ENCODE peak calls at places on chromosome 10, in seven cellular contexts. T is suprapubic skin; W is CD8-positive, alpha-beta memory T cell; L is colonic mucosa; H is adrenal gland; Z is kidney; J is AG04450. B is an unnamed sample.
A peak's percentile ranks its signal among the peaks of the same experiment; 100 is the strongest.

GRCh38 chr10:3467052-3467906 is 294.7 kb upstream of the PITRM1 start:
- DNase-seq in T (peak; percentile 96), W (no peak), L (peak; percentile 68), H (peak; percentile 80), Z (peak; percentile 89), J (peak; percentile 91), B (peak; percentile 56)

GRCh38 chr10:1461016-1461415 is 276.3 kb downstream of the ADARB2 start:
- DNase-seq in T (no peak), W (no peak), L (no peak), H (no peak), Z (no peak), J (no peak), B (no peak)

GRCh38 chr10:28496481-28496961 is 36.4 kb upstream of the WAC start:
- DNase-seq in T (no peak), W (no peak), L (no peak), H (no peak), Z (no peak), J (no peak), B (no peak)

GRCh38 chr10:25493122-25493893 is 318.5 kb downstream of the GPR158 start:
- DNase-seq in T (no peak), W (no peak), L (no peak), H (peak; percentile 60), Z (no peak), J (no peak), B (peak; percentile 22)

GRCh38 chr10:90865400-90865799 is 6.4 kb upstream of the RPP30 start:
- DNase-seq in T (no peak), W (no peak), L (no peak), H (no peak), Z (no peak), J (no peak), B (no peak)

GRCh38 chr10:33026422-33026821 is 68.4 kb upstream of the ITGB1 start:
- DNase-seq in T (no peak), W (no peak), L (no peak), H (no peak), Z (no peak), J (no peak), B (no peak)

GRCh38 chr10:45592926-45593325 is 79.6 kb downstream of the ZFAND4 start:
- DNase-seq in T (no peak), W (no peak), L (no peak), H (no peak), Z (no peak), J (no peak), B (no peak)

GRCh38 chr10:59648711-59649201 is 60.9 kb downstream of the SLC16A9 start:
- DNase-seq in T (no peak), W (no peak), L (no peak), H (no peak), Z (no peak), J (no peak), B (no peak)

GRCh38 chr10:105150486-105150885 is 509.4 kb downstream of the SORCS3 start:
- DNase-seq in T (no peak), W (no peak), L (no peak), H (no peak), Z (no peak), J (no peak), B (no peak)

GRCh38 chr10:51649064-51649463 is 50.3 kb downstream of the CSTF2T start:
- DNase-seq in T (no peak), W (no peak), L (no peak), H (no peak), Z (no peak), J (no peak), B (no peak)

GRCh38 chr10:118046491-118047362 is at the start of gene RAB11FIP2:
- DNase-seq in T (peak; percentile 98), W (peak; percentile 93), L (peak; percentile 97), H (peak; percentile 98), Z (peak; percentile 99), J (peak; percentile 63), B (peak; percentile 98)

GRCh38 chr10:122591736-122592135 is 31.2 kb downstream of the DMBT1 start:
- DNase-seq in T (no peak), W (no peak), L (no peak), H (no peak), Z (no peak), J (no peak), B (no peak)

GRCh38 chr10:12941966-12942365 is 59.5 kb downstream of the CCDC3 start:
- DNase-seq in T (no peak), W (no peak), L (no peak), H (no peak), Z (no peak), J (no peak), B (no peak)

GRCh38 chr10:67211680-67212079 is 285.8 kb downstream of the LRRTM3 start:
- DNase-seq in T (no peak), W (no peak), L (no peak), H (no peak), Z (no peak), J (no peak), B (no peak)

GRCh38 chr10:79381804-79382221 is 34.5 kb downstream of the PPIF start:
- DNase-seq in T (peak; percentile 84), W (no peak), L (peak; percentile 54), H (peak; percentile 71), Z (peak; percentile 85), J (peak; percentile 60), B (peak; percentile 89)

GRCh38 chr10:114266521-114266920 is 27.5 kb downstream of the VWA2 start:
- DNase-seq in T (no peak), W (no peak), L (no peak), H (peak; percentile 89), Z (peak; percentile 10), J (no peak), B (no peak)

GRCh38 chr10:49282306-49282705 is 16.7 kb upstream of the C10orf71 start:
- DNase-seq in T (no peak), W (no peak), L (no peak), H (no peak), Z (no peak), J (no peak), B (no peak)

GRCh38 chr10:108393111-108393510 is 1228.6 kb upstream of the SORCS1 start:
- DNase-seq in T (no peak), W (no peak), L (no peak), H (no peak), Z (no peak), J (no peak), B (no peak)

GRCh38 chr10:103692421-103693069 is 162.8 kb downstream of the SH3PXD2A start:
- DNase-seq in T (no peak), W (peak; percentile 17), L (peak; percentile 40), H (no peak), Z (no peak), J (no peak), B (no peak)

GRCh38 chr10:10785627-10786333 is 231.9 kb upstream of the CELF2 start:
- DNase-seq in T (no peak), W (no peak), L (no peak), H (no peak), Z (no peak), J (no peak), B (no peak)

GRCh38 chr10:121819049-121819448 is 108.8 kb downstream of the ATE1 start:
- DNase-seq in T (no peak), W (no peak), L (no peak), H (no peak), Z (no peak), J (no peak), B (no peak)

GRCh38 chr10:33279791-33280190 is 54.7 kb downstream of the NRP1 start:
- DNase-seq in T (no peak), W (no peak), L (no peak), H (no peak), Z (no peak), J (no peak), B (no peak)

GRCh38 chr10:76141376-76141775 is 710.0 kb downstream of the LRMDA start:
- DNase-seq in T (no peak), W (no peak), L (no peak), H (no peak), Z (no peak), J (no peak), B (no peak)

GRCh38 chr10:90969947-90970673 is 49.2 kb upstream of the ANKRD1 start:
- DNase-seq in T (no peak), W (no peak), L (no peak), H (no peak), Z (no peak), J (peak; percentile 18), B (no peak)

GRCh38 chr10:79245539-79246208 is 101.6 kb upstream of the PPIF start:
- DNase-seq in T (no peak), W (no peak), L (no peak), H (no peak), Z (no peak), J (no peak), B (no peak)

GRCh38 chr10:29998142-29998808 is 61.1 kb downstream of the JCAD start:
- DNase-seq in T (peak; percentile 79), W (peak; percentile 54), L (peak; percentile 76), H (peak; percentile 92), Z (peak; percentile 84), J (peak; percentile 59), B (peak; percentile 90)

GRCh38 chr10:79293841-79294705 is 53.2 kb upstream of the PPIF start:
- DNase-seq in T (no peak), W (no peak), L (no peak), H (no peak), Z (no peak), J (peak; percentile 18), B (peak; percentile 34)

GRCh38 chr10:100186253-100186780 is 488 bp upstream of the ERLIN1 start:
- DNase-seq in T (no peak), W (no peak), L (peak; percentile 56), H (peak; percentile 67), Z (peak; percentile 69), J (no peak), B (peak; percentile 65)

GRCh38 chr10:3805227-3805790 is 20.3 kb upstream of the KLF6 start:
- DNase-seq in T (no peak), W (peak; percentile 50), L (no peak), H (no peak), Z (no peak), J (no peak), B (no peak)

GRCh38 chr10:113022265-113022664 is 72.2 kb downstream of the TCF7L2 start:
- DNase-seq in T (no peak), W (no peak), L (no peak), H (no peak), Z (no peak), J (no peak), B (no peak)
- H3K27ac ChIP-seq in T (peak overlapping the region; percentile 60), W (no peak overlapping the region), L (no peak overlapping the region), H (no peak overlapping the region), Z (peak overlapping the region; percentile 18), J (no peak overlapping the region), B (no peak overlapping the region)

DNA sequence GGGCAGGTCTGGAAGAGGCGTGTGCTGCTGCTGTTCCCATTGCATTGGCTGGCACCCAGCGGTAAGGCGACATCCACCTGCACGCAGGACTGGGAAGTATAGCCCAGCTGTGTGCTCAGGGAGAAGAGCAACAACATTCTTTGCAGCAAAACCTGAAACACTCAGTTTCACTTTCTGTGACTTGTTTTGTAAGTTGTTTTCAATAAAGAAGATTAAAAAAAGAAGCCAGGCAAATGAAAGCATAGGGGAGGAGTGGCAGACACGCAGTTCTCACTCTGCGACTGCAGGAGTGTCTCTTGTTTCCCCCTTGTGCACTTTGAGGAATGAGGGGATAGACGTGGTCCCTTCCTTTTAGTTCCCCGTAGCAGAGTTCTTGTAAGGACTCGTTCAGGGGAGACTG is 5.8 kb downstream of the FBH1 start:
- DNase-seq in T (no peak), W (no peak), L (no peak), H (no peak), Z (no peak), J (no peak), B (no peak)
- H3K27ac ChIP-seq in T (no peak overlapping the region), W (no peak overlapping the region), L (no peak overlapping the region), H (no peak overlapping the region), Z (no peak overlapping the region), J (no peak overlapping the region), B (no peak overlapping the region)

GRCh38 chr10:119335671-119336353 is 128.4 kb downstream of the GRK5 start:
- DNase-seq in T (no peak), W (no peak), L (no peak), H (peak; percentile 90), Z (no peak), J (no peak), B (no peak)
- H3K27ac ChIP-seq in T (no peak overlapping the region), W (no peak overlapping the region), L (no peak overlapping the region), H (peak overlapping the region; percentile 90), Z (no peak overlapping the region), J (no peak overlapping the region), B (no peak overlapping the region)

GRCh38 chr10:69907517-69907916 is 105.8 kb downstream of the COL13A1 start:
- DNase-seq in T (no peak), W (no peak), L (no peak), H (no peak), Z (no peak), J (no peak), B (no peak)
- H3K27ac ChIP-seq in T (no peak overlapping the region), W (no peak overlapping the region), L (no peak overlapping the region), H (no peak overlapping the region), Z (no peak overlapping the region), J (no peak overlapping the region), B (no peak overlapping the region)

B was measured in testis.